ENCODE peak calls at places on chromosome 15, in six cellular contexts. One of them, this sample, is unnamed. For H3K4me1, the result is how much of the 10 kb centered on the place peaks cover.

GRCh38 chr15:33699691-33700447 is 268.4 kb upstream of the CHRM5 start:
- DNase-seq in transverse colon: no peak
- DNase-seq in right lobe of liver: no peak
- DNase-seq in tibial artery: no peak
- DNase-seq in stomach: no peak
- DNase-seq in ovary: no peak
- DNase-seq in this sample: no peak

GRCh38 chr15:41494922-41495735 is 1.5 kb downstream of the ITPKA start:
- DNase-seq in transverse colon: no peak
- DNase-seq in right lobe of liver: no peak
- DNase-seq in tibial artery: no peak
- DNase-seq in stomach: peak
- DNase-seq in ovary: no peak
- DNase-seq in this sample: no peak

GRCh38 chr15:70348581-70349344 is 251.0 kb upstream of the TLE3 start:
- DNase-seq in transverse colon: peak
- DNase-seq in right lobe of liver: peak
- DNase-seq in tibial artery: peak
- DNase-seq in stomach: no peak
- DNase-seq in ovary: no peak
- DNase-seq in this sample: no peak

GRCh38 chr15:69468241-69469121 is 15.9 kb downstream of the RPLP1 start:
- DNase-seq in transverse colon: peak
- DNase-seq in right lobe of liver: no peak
- DNase-seq in tibial artery: no peak
- DNase-seq in stomach: peak
- DNase-seq in ovary: no peak
- DNase-seq in this sample: peak

GRCh38 chr15:70309716-70310115 is 212.0 kb upstream of the TLE3 start:
- DNase-seq in transverse colon: no peak
- DNase-seq in right lobe of liver: no peak
- DNase-seq in tibial artery: no peak
- DNase-seq in stomach: no peak
- DNase-seq in ovary: no peak
- DNase-seq in this sample: no peak

GRCh38 chr15:101317473-101317872 is 22.4 kb upstream of the SNRPA1 start:
- DNase-seq in transverse colon: no peak
- DNase-seq in right lobe of liver: no peak
- DNase-seq in tibial artery: no peak
- DNase-seq in stomach: no peak
- DNase-seq in ovary: no peak
- DNase-seq in this sample: no peak

GRCh38 chr15:43204016-43204901 is 16.6 kb downstream of the EPB42 start:
- DNase-seq in transverse colon: no peak
- DNase-seq in right lobe of liver: no peak
- DNase-seq in tibial artery: peak
- DNase-seq in stomach: peak
- DNase-seq in ovary: no peak
- DNase-seq in this sample: no peak

GRCh38 chr15:49082960-49083359 is 36.7 kb upstream of the SECISBP2L start:
- DNase-seq in transverse colon: no peak
- DNase-seq in right lobe of liver: no peak
- DNase-seq in tibial artery: no peak
- DNase-seq in stomach: no peak
- DNase-seq in ovary: no peak
- DNase-seq in this sample: no peak

GRCh38 chr15:32698773-32699390 is 18.9 kb upstream of the GREM1 start:
- DNase-seq in transverse colon: no peak
- DNase-seq in right lobe of liver: no peak
- DNase-seq in tibial artery: no peak
- DNase-seq in stomach: no peak
- DNase-seq in ovary: no peak
- DNase-seq in this sample: no peak

GRCh38 chr15:84681822-84682221 is 23.8 kb upstream of the NMB start:
- DNase-seq in transverse colon: no peak
- DNase-seq in right lobe of liver: no peak
- DNase-seq in tibial artery: no peak
- DNase-seq in stomach: no peak
- DNase-seq in ovary: no peak
- DNase-seq in this sample: no peak

GRCh38 chr15:81506936-81507335 is 132.9 kb upstream of the TMC3 start:
- DNase-seq in transverse colon: no peak
- DNase-seq in right lobe of liver: no peak
- DNase-seq in tibial artery: no peak
- DNase-seq in stomach: no peak
- DNase-seq in ovary: no peak
- DNase-seq in this sample: no peak

GRCh38 chr15:40333922-40334492 is 6.7 kb downstream of the CCDC9B start:
- DNase-seq in transverse colon: peak
- DNase-seq in right lobe of liver: no peak
- DNase-seq in tibial artery: peak
- DNase-seq in stomach: no peak
- DNase-seq in ovary: no peak
- DNase-seq in this sample: peak

GRCh38 chr15:72098076-72098475 is 19.9 kb downstream of the MYO9A start:
- DNase-seq in transverse colon: no peak
- DNase-seq in right lobe of liver: no peak
- DNase-seq in tibial artery: no peak
- DNase-seq in stomach: no peak
- DNase-seq in ovary: no peak
- DNase-seq in this sample: no peak

GRCh38 chr15:46275701-46276100 is 640.9 kb downstream of the SQOR start:
- DNase-seq in transverse colon: no peak
- DNase-seq in right lobe of liver: no peak
- DNase-seq in tibial artery: no peak
- DNase-seq in stomach: no peak
- DNase-seq in ovary: no peak
- DNase-seq in this sample: no peak

GRCh38 chr15:67135494-67135893 is 70.1 kb downstream of the SMAD3 start:
- DNase-seq in transverse colon: no peak
- DNase-seq in right lobe of liver: no peak
- DNase-seq in tibial artery: no peak
- DNase-seq in stomach: no peak
- DNase-seq in ovary: no peak
- DNase-seq in this sample: no peak

GRCh38 chr15:91940466-91941381 is 87.2 kb downstream of the SLCO3A1 start:
- DNase-seq in transverse colon: no peak
- DNase-seq in right lobe of liver: no peak
- DNase-seq in tibial artery: no peak
- DNase-seq in stomach: no peak
- DNase-seq in ovary: no peak
- DNase-seq in this sample: peak

GRCh38 chr15:68062214-68062613 is 8.1 kb downstream of the PIAS1 start:
- DNase-seq in transverse colon: no peak
- DNase-seq in right lobe of liver: no peak
- DNase-seq in tibial artery: no peak
- DNase-seq in stomach: no peak
- DNase-seq in ovary: no peak
- DNase-seq in this sample: no peak

GRCh38 chr15:97446138-97446537 is 514.4 kb upstream of the ARRDC4 start:
- DNase-seq in transverse colon: no peak
- DNase-seq in right lobe of liver: no peak
- DNase-seq in tibial artery: no peak
- DNase-seq in stomach: no peak
- DNase-seq in ovary: no peak
- DNase-seq in this sample: no peak

GRCh38 chr15:39360417-39360816 is 220.5 kb upstream of the THBS1 start:
- DNase-seq in transverse colon: no peak
- DNase-seq in right lobe of liver: peak
- DNase-seq in tibial artery: no peak
- DNase-seq in stomach: no peak
- DNase-seq in ovary: no peak
- DNase-seq in this sample: no peak

GRCh38 chr15:33722005-33722672 is 246.2 kb upstream of the CHRM5 start:
- DNase-seq in transverse colon: no peak
- DNase-seq in right lobe of liver: no peak
- DNase-seq in tibial artery: no peak
- DNase-seq in stomach: no peak
- DNase-seq in ovary: no peak
- DNase-seq in this sample: no peak

GRCh38 chr15:66761723-66762595 is 59.9 kb downstream of the SMAD6 start:
- DNase-seq in transverse colon: no peak
- DNase-seq in right lobe of liver: no peak
- DNase-seq in tibial artery: no peak
- DNase-seq in stomach: no peak
- DNase-seq in ovary: no peak
- DNase-seq in this sample: no peak

GRCh38 chr15:74781673-74782595 is at the start of gene CSK:
- DNase-seq in transverse colon: peak
- DNase-seq in right lobe of liver: peak
- DNase-seq in tibial artery: peak
- DNase-seq in stomach: peak
- DNase-seq in ovary: peak
- DNase-seq in this sample: peak
- TF ChIP-seq CTCF in transverse colon: peak
- TF ChIP-seq CTCF in right lobe of liver: peak
- TF ChIP-seq CTCF in tibial artery: peak
- TF ChIP-seq CTCF in stomach: peak
- TF ChIP-seq CTCF in ovary: peak
- TF ChIP-seq CTCF in this sample: peak

DNA sequence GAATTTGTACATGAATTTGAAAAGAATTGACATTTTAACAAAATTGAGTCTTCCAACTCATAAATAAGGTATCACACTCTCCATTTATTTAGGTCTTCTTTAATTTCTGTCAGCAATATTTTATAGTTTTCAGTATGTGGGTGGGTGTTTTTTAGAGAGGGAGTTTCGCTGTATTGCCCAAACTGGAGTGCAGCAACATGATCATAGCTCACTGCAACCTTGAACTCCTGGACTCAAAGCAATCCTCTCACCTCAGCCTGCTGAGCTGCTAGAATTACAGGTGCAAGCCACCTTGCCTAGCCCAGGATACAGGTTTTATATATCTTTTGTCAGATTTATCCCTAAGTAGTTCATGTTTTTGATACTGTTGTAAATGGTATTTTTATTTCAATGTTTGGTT is 4.6 kb downstream of the WDR93 start:
- DNase-seq in transverse colon: no peak
- DNase-seq in right lobe of liver: no peak
- DNase-seq in tibial artery: no peak
- DNase-seq in stomach: no peak
- DNase-seq in ovary: no peak
- DNase-seq in this sample: no peak
- H3K4me1 ChIP-seq in transverse colon: under half
- H3K4me1 ChIP-seq in right lobe of liver: under half
- H3K4me1 ChIP-seq in tibial artery: under half
- H3K4me1 ChIP-seq in stomach: under half
- H3K4me1 ChIP-seq in ovary: under half
- H3K4me1 ChIP-seq in this sample: under half

GRCh38 chr15:90550919-90551318 is 21.2 kb downstream of the CRTC3 start:
- DNase-seq in transverse colon: no peak
- DNase-seq in right lobe of liver: no peak
- DNase-seq in tibial artery: no peak
- DNase-seq in stomach: no peak
- DNase-seq in ovary: no peak
- DNase-seq in this sample: no peak

GRCh38 chr15:90540768-90541167 is 11.0 kb downstream of the CRTC3 start:
- DNase-seq in transverse colon: no peak
- DNase-seq in right lobe of liver: no peak
- DNase-seq in tibial artery: no peak
- DNase-seq in stomach: no peak
- DNase-seq in ovary: no peak
- DNase-seq in this sample: no peak

GRCh38 chr15:90547545-90547944 is 17.8 kb downstream of the CRTC3 start:
- DNase-seq in transverse colon: no peak
- DNase-seq in right lobe of liver: no peak
- DNase-seq in tibial artery: no peak
- DNase-seq in stomach: no peak
- DNase-seq in ovary: no peak
- DNase-seq in this sample: no peak

GRCh38 chr15:90539789-90540188 is 10.1 kb downstream of the CRTC3 start:
- DNase-seq in transverse colon: no peak
- DNase-seq in right lobe of liver: no peak
- DNase-seq in tibial artery: no peak
- DNase-seq in stomach: no peak
- DNase-seq in ovary: no peak
- DNase-seq in this sample: no peak

DNA sequence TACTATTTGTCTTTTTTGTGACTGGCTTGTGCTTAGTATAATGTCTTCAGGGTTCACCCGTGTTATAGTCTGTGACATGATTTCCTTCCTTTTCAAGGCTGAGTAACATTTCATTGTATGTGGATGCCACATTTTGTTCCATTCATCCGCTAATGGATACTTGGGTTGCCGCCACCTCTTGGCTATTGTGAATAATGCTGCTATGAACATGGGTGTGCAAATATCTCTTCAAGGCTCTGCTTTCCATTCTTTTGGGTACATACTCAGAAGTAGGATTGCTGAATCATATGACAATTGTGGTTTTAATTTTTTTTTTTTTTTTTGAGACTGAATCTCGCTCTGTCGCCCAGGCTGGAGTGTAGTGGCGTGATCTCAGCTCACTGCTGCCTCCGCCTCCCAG is 15.4 kb downstream of the CRTC3 start:
- DNase-seq in transverse colon: no peak
- DNase-seq in right lobe of liver: no peak
- DNase-seq in tibial artery: no peak
- DNase-seq in stomach: no peak
- DNase-seq in ovary: no peak
- DNase-seq in this sample: no peak
- TF ChIP-seq CTCF in transverse colon: no peak
- TF ChIP-seq CTCF in right lobe of liver: no peak
- TF ChIP-seq CTCF in tibial artery: no peak
- TF ChIP-seq CTCF in stomach: no peak
- TF ChIP-seq CTCF in ovary: no peak
- TF ChIP-seq CTCF in this sample: no peak

GRCh38 chr15:90934949-90935751 is at the start of gene UNC45A:
- DNase-seq in transverse colon: peak
- DNase-seq in right lobe of liver: peak
- DNase-seq in tibial artery: peak
- DNase-seq in stomach: peak
- DNase-seq in ovary: peak
- DNase-seq in this sample: peak

GRCh38 chr15:90934256-90934948 is 683 bp upstream of the UNC45A start:
- DNase-seq in transverse colon: peak
- DNase-seq in right lobe of liver: peak
- DNase-seq in tibial artery: peak
- DNase-seq in stomach: peak
- DNase-seq in ovary: peak
- DNase-seq in this sample: peak

GRCh38 chr15:90931737-90932659 is at the start of gene HDDC3:
- DNase-seq in transverse colon: peak
- DNase-seq in right lobe of liver: peak
- DNase-seq in tibial artery: peak
- DNase-seq in stomach: peak
- DNase-seq in ovary: peak
- DNase-seq in this sample: peak

GRCh38 chr15:90932660-90932991 is 277 bp upstream of the HDDC3 start:
- DNase-seq in transverse colon: no peak
- DNase-seq in right lobe of liver: no peak
- DNase-seq in tibial artery: no peak
- DNase-seq in stomach: no peak
- DNase-seq in ovary: no peak
- DNase-seq in this sample: no peak

DNA sequence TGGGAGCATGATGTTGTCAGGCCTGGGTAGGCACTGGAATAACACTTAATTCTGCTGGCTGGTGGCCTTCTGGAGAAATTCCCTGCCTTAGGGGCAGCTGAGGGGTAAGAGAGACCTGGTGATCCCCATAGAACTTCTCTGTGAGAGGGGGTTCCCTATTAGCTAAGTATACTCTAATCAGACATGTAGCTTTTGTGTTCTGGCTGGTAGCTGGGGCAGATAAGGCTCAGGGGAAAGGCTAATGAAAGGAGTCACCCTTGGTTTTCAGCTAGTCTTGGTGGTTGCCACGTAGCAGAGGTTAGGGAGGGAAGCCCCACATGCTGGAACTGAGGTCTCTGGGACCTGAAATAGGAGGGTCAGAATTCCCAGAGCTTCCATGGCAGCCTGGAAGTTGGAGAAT is 961 bp upstream of the HDDC3 start:
- DNase-seq in transverse colon: no peak
- DNase-seq in right lobe of liver: no peak
- DNase-seq in tibial artery: no peak
- DNase-seq in stomach: no peak
- DNase-seq in ovary: no peak
- DNase-seq in this sample: no peak
- H3K4me1 ChIP-seq in transverse colon: half or more
- H3K4me1 ChIP-seq in right lobe of liver: under half
- H3K4me1 ChIP-seq in tibial artery: half or more
- H3K4me1 ChIP-seq in stomach: under half
- H3K4me1 ChIP-seq in ovary: under half
- H3K4me1 ChIP-seq in this sample: under half